ENCODE peak calls at places on chromosome 14, in seven cellular contexts. E is PC-3, T is neuronal stem cell, Q is lung, U is gastrocnemius medialis, G is left ventricle myocardium inferior, R is stomach. W is an unnamed sample. For H3K4me1, the result is how much of the 10 kb centered on the place peaks cover.

GRCh38 chr14:54566410-54567223 is at the start of gene SAMD4A:
- DNase-seq in U (peak), Q (peak), R (peak), E (peak), T (peak), G (peak), W (peak)

GRCh38 chr14:85482549-85482948 is 47.4 kb upstream of the FLRT2 start:
- DNase-seq in U (no peak), Q (no peak), E (no peak), G (no peak), T (no peak), R (peak), W (no peak)

GRCh38 chr14:51495319-51495718 is 156.4 kb upstream of the FRMD6 start:
- DNase-seq in T (no peak), Q (no peak), G (no peak), E (peak), R (no peak), U (no peak), W (no peak)

GRCh38 chr14:83463500-83464098 is 1929.9 kb upstream of the SEL1L start:
- DNase-seq in R (peak), Q (peak), E (peak), U (no peak), G (no peak), T (peak), W (no peak)

GRCh38 chr14:56708704-56709103 is 101.6 kb downstream of the OTX2 start:
- DNase-seq in U (no peak), R (no peak), G (no peak), T (no peak), Q (no peak), E (no peak), W (no peak)

GRCh38 chr14:61385002-61385685 is 63.8 kb downstream of the PRKCH start:
- DNase-seq in R (no peak), E (no peak), G (no peak), Q (no peak), U (no peak), T (no peak), W (no peak)

GRCh38 chr14:100735271-100735670 is 8.6 kb downstream of the DLK1 start:
- DNase-seq in E (no peak), Q (no peak), G (no peak), T (no peak), R (no peak), U (no peak), W (no peak)

GRCh38 chr14:67280506-67280905 is 39.3 kb downstream of the PALS1 start:
- DNase-seq in Q (no peak), G (no peak), E (no peak), R (no peak), U (no peak), T (no peak), W (no peak)

GRCh38 chr14:70808023-70808401 is 1.3 kb downstream of the MAP3K9 start:
- DNase-seq in U (no peak), Q (peak), E (peak), R (peak), T (no peak), G (no peak), W (no peak)

GRCh38 chr14:31834616-31835015 is 242.5 kb upstream of the ARHGAP5 start:
- DNase-seq in U (no peak), T (no peak), G (no peak), E (peak), R (no peak), Q (no peak), W (no peak)

GRCh38 chr14:94689218-94689984 is 77.2 kb downstream of the SERPINA3 start:
- DNase-seq in U (no peak), T (peak), Q (peak), G (peak), E (peak), R (peak), W (peak)

GRCh38 chr14:100341301-100342031 is 18.3 kb downstream of the SLC25A47 start:
- DNase-seq in G (no peak), R (peak), U (peak), T (no peak), E (peak), Q (peak), W (no peak)

GRCh38 chr14:63493246-63493645 is 49.9 kb downstream of the PPP2R5E start:
- DNase-seq in E (peak), R (no peak), Q (no peak), U (no peak), G (no peak), T (peak), W (no peak)

GRCh38 chr14:51533160-51533559 is 118.5 kb upstream of the FRMD6 start:
- DNase-seq in U (no peak), T (no peak), Q (no peak), E (peak), G (no peak), R (no peak), W (no peak)

GRCh38 chr14:100671906-100672305 is 54.8 kb upstream of the DLK1 start:
- DNase-seq in E (no peak), R (no peak), U (no peak), Q (no peak), T (no peak), G (no peak), W (no peak)

GRCh38 chr14:20934148-20934762 is 21.0 kb upstream of the RNASE2 start:
- DNase-seq in U (no peak), E (peak), G (peak), T (peak), R (peak), Q (no peak), W (peak)

GRCh38 chr14:34052658-34053014 is 101.8 kb upstream of the EGLN3 start:
- DNase-seq in Q (no peak), T (no peak), U (no peak), E (peak), R (peak), G (no peak), W (no peak)

GRCh38 chr14:99758121-99758871 is 34.9 kb upstream of the EML1 start:
- DNase-seq in U (no peak), G (no peak), E (peak), Q (no peak), T (no peak), R (no peak), W (no peak)

GRCh38 chr14:59262717-59263469 is 74.4 kb downstream of the DAAM1 start:
- DNase-seq in G (no peak), R (no peak), E (peak), T (no peak), Q (no peak), U (no peak), W (no peak)

GRCh38 chr14:22131749-22132476 is 457.1 kb downstream of the DAD1 start:
- DNase-seq in T (no peak), G (no peak), U (no peak), Q (no peak), E (peak), R (no peak), W (no peak)

GRCh38 chr14:54789166-54789565 is 113.5 kb downstream of the GCH1 start:
- DNase-seq in E (no peak), Q (no peak), U (no peak), T (no peak), G (no peak), R (no peak), W (no peak)

GRCh38 chr14:35403397-35404245 is 928 bp downstream of the NFKBIA start:
- DNase-seq in U (peak), G (peak), E (peak), T (peak), Q (peak), R (peak), W (peak)

GRCh38 chr14:32364941-32365340 is 35.8 kb downstream of the AKAP6 start:
- DNase-seq in U (no peak), Q (no peak), T (no peak), E (no peak), G (no peak), R (no peak), W (no peak)

GRCh38 chr14:89276424-89276975 is 140.5 kb downstream of the FOXN3 start:
- DNase-seq in G (no peak), Q (no peak), U (no peak), E (no peak), T (no peak), R (no peak), W (no peak)

GRCh38 chr14:70359076-70359424 is 433 bp downstream of the COX16 start:
- DNase-seq in Q (no peak), U (peak), R (peak), E (peak), T (no peak), G (peak), W (no peak)

GRCh38 chr14:34857689-34858449 is 17.3 kb downstream of the BAZ1A start:
- DNase-seq in T (no peak), E (no peak), G (no peak), Q (no peak), R (no peak), U (no peak), W (no peak)

GRCh38 chr14:52563120-52563519 is 10.5 kb downstream of the GPR137C start:
- DNase-seq in U (no peak), R (no peak), T (no peak), E (peak), G (no peak), Q (no peak), W (no peak)

GRCh38 chr14:91317381-91318313 is 73.1 kb upstream of the GPR68 start:
- DNase-seq in U (no peak), R (peak), G (peak), T (no peak), Q (peak), E (peak), W (peak)

GRCh38 chr14:81455344-81455743 is 55.2 kb upstream of the STON2 start:
- DNase-seq in G (no peak), Q (no peak), R (no peak), U (no peak), E (no peak), T (no peak), W (no peak)

GRCh38 chr14:99523661-99524050 is 42.4 kb downstream of the CCNK start:
- DNase-seq in E (no peak), U (no peak), R (no peak), Q (no peak), T (no peak), G (peak), W (peak)

GRCh38 chr14:61489527-61489926 is 168.1 kb downstream of the PRKCH start:
- DNase-seq in R (no peak), Q (no peak), U (no peak), G (no peak), E (no peak), T (no peak), W (no peak)

GRCh38 chr14:45838597-45838996 is 585.6 kb upstream of the MIS18BP1 start:
- DNase-seq in U (no peak), Q (no peak), E (peak), R (no peak), G (no peak), T (no peak), W (no peak)

GRCh38 chr14:61630399-61630798 is 64.9 kb upstream of the HIF1A start:
- DNase-seq in U (no peak), Q (no peak), G (no peak), R (no peak), E (peak), T (no peak), W (no peak)

DNA sequence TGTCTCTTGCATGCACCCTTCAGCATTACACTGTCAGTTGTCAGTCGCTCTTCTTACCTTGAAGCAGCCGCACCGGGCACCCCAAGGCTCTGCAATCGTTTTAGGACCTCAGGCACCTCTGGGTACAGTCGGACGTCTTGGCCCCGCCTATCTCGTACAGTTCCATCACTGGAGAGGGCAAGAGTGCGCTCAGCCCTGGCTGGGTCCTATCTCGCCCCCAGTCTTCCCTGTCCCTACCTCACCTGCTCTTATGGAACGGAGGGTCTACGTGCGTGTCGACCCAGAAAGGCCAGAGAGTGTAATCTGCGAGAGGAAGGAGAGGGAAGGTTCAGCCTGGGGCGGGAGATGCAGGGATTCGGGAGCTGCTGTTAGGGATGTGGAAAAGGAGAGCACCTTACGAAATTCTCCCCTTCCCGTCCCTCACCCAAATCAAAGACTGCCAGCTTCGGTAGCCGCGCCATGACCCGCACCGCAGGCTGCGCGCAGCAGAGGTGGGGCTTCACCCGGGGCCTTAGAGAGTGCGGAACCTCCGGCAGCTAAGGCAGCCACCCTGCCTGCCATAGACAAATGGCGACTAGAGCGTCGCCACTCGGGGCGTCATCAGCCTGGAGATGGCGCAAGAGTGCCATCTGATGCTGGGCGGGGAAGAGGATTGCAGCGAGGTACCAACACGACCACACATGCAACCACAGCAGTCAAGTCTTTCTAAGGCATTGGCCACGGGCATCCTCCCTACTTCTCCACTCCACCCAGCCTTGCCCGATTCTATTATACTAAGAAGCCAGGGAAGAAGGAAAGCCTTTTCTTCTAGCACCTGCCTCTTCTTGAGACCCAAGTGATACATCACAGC is at the start of gene MDP1:
- DNase-seq in T (peak), Q (peak), G (peak), U (peak), R (peak), E (peak), W (peak)
- H3K27ac ChIP-seq in T (peak), Q (peak), G (peak), U (peak), R (peak), E (peak), W (peak)

DNA sequence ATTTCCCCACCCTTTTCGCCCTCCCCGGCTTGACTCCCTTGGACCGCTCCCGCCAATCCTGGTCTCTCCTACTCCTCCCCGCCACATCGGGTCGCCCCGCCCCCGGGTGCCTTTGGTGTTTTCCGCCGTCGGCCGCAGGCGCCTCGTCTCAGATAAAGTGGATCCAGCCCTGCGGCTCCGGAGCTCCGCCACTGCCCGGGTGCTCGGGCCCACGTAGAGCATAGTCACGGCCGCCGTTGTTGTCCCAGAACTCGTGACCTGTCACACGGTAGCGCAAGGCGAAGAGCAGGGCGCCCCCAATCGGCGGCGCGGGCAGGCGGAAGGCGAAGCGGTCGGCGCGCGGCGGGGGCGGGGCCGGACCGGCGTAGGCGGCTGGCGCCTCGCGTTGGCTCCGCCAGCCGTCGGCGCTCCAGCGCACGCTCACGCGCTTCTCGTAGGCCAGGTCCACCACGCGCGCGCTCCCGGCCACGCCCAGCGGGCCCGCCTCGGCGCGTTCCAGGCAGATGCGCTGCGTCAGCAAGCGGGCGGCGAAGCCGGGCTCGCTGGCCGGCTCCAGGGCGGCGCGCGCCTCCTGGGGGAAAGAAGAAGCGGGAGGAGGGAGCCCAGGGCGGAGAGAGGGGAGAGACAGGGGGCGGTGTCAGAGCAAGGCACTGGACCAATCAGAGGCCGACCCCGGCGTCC is 1.2 kb downstream of the PPP1R3E start:
- DNase-seq in G (peak), E (peak), T (peak), Q (peak), R (peak), U (peak), W (peak)
- H3K4me1 ChIP-seq in G (half or more), E (under half), T (under half), Q (under half), R (half or more), U (under half), W (under half)

DNA sequence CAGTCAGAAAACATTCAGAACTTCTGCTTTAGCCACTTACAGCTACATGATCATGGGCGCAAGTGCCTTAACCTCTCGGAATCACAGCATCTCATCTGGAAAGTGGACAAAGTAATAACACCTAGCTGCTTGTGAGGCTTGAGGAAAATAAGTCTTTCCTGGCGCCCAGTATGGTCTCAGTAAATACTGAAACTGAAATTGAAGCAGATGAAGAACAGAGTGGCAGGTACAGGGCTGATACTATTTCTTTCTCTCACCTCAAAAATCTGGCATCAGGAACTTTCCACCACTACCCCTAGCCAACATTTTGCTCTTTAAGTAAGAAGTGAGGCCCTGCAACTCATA is 129.6 kb upstream of the FUT8 start:
- DNase-seq in R (no peak), E (no peak), G (no peak), Q (no peak), U (no peak), T (no peak), W (no peak)
- H3K4me3 ChIP-seq in R (peak), E (no peak), G (peak), Q (no peak), U (no peak), T (no peak), W (peak)

GRCh38 chr14:103735815-103736545 is 20.4 kb downstream of the ZFYVE21 start:
- DNase-seq in E (peak), U (no peak), T (no peak), R (no peak), G (no peak), Q (no peak), W (peak)
- H3K27ac ChIP-seq in E (no peak), U (peak), T (no peak), R (peak), G (peak), Q (no peak), W (no peak)

DNA sequence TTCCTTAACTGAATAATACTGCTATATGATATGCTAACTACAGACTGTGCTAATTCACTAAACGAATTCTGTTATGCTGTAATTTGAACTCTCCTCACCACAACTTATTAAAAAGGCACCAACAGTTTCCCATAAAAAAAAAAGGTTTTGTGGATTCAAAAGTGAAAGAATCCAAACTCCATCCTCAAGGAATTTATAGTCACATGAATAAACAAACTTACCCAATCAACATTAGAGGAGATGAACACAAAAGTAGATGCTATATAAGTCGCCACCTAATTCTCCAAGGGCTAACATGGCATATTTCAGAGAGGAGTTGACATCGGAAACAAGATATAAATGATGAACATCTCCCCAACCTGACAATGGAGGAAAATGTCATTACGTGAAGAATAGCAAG is 265.4 kb upstream of the PRKD1 start:
- DNase-seq in G (no peak), U (no peak), Q (no peak), E (no peak), R (no peak), T (no peak), W (no peak)
- H3K4me1 ChIP-seq in G (under half), U (under half), Q (under half), E (under half), R (under half), T (under half), W (under half)

DNA sequence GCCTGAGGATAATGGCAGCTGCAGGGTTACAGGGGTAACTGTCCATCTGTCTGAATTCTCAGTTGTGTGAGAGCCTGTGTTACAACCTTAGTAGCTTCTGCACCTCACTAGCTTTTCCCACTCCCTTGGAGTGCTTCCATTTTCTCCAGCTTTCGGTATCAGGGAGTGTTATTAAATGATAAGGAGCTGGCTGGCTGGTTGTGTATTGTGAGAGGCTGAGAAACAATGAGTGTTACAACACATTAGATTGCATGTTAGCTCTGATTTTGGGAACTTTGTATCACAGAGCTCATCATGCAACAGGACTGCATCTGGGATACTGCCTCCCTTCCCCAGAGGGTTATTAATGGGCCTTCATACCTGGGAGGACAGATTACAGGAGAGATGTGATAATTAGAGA is 723.7 kb downstream of the DIO2 start:
- DNase-seq in Q (no peak), U (no peak), E (no peak), T (no peak), R (no peak), G (no peak), W (no peak)
- H3K4me3 ChIP-seq in Q (no peak), U (no peak), E (no peak), T (no peak), R (no peak), G (no peak), W (no peak)

GRCh38 chr14:76078501-76078900 is 73.2 kb upstream of the GPATCH2L start:
- DNase-seq in G (no peak), T (no peak), U (no peak), E (no peak), Q (no peak), R (no peak), W (no peak)

GRCh38 chr14:76077340-76077739 is 74.4 kb upstream of the GPATCH2L start:
- DNase-seq in Q (no peak), T (no peak), G (no peak), E (no peak), U (no peak), R (no peak), W (no peak)

GRCh38 chr14:76080471-76080870 is 71.3 kb upstream of the GPATCH2L start:
- DNase-seq in T (no peak), U (no peak), G (no peak), E (no peak), R (no peak), Q (no peak), W (no peak)

GRCh38 chr14:76081642-76082041 is 70.1 kb upstream of the GPATCH2L start:
- DNase-seq in Q (no peak), R (no peak), G (no peak), T (no peak), E (no peak), U (no peak), W (no peak)

GRCh38 chr14:76080009-76080408 is 71.7 kb upstream of the GPATCH2L start:
- DNase-seq in G (peak), R (no peak), Q (no peak), U (peak), E (no peak), T (peak), W (peak)
- H3K27ac ChIP-seq in G (no peak), R (no peak), Q (no peak), U (peak), E (no peak), T (no peak), W (peak)

GRCh38 chr14:75522919-75523318 is 650 bp downstream of the BATF start:
- DNase-seq in U (no peak), T (no peak), Q (no peak), R (no peak), G (no peak), E (no peak), W (no peak)
- H3K4me1 ChIP-seq in U (under half), T (under half), Q (under half), R (under half), G (under half), E (under half), W (under half)

W was measured in psoas muscle.